ENCODE peak calls at places on chromosomes 6 and 20, in nine cellular contexts. I is brain microvascular endothelial cell; Y is naive thymus-derived CD4-positive, alpha-beta T cell; F is CD8-positive, alpha-beta T cell; M is GM23248; K is CD4-positive, alpha-beta memory T cell; X is CD8-positive, alpha-beta memory T cell; G is Panc1; E is CD4-positive, alpha-beta T cell. H is an unnamed sample.
A peak's percentile ranks its signal among the peaks of the same experiment; 100 is the strongest.

GRCh38 chr6:135686784-135687301 is 164.7 kb upstream of the PDE7B start:
- DNase-seq in X (no peak), M (peak; percentile 4), K (no peak), F (no peak), G (no peak), Y (no peak), E (no peak), I (no peak), H (no peak)

GRCh38 chr6:137049095-137049494 is 4.3 kb upstream of the IL20RA start:
- DNase-seq in G (no peak), E (no peak), F (no peak), K (no peak), Y (no peak), I (no peak), M (no peak), X (no peak), H (no peak)

GRCh38 chr20:24970743-24971142 is 21.7 kb downstream of the CST7 start:
- DNase-seq in K (no peak), E (no peak), Y (no peak), F (no peak), I (no peak), G (no peak), M (no peak), X (no peak), H (no peak)

GRCh38 chr20:25318471-25319240 is 70.8 kb downstream of the PYGB start:
- DNase-seq in G (no peak), X (no peak), I (no peak), F (no peak), E (no peak), M (no peak), K (no peak), Y (no peak), H (peak; percentile 40)

GRCh38 chr20:63589261-63590217 is 15.5 kb upstream of the HELZ2 start:
- DNase-seq in M (no peak), F (no peak), I (no peak), Y (no peak), G (no peak), K (no peak), E (no peak), X (no peak), H (no peak)

GRCh38 chr6:106056060-106056737 is 29.9 kb upstream of the PRDM1 start:
- DNase-seq in I (no peak), K (peak; percentile 42), X (peak; percentile 44), M (no peak), G (no peak), Y (peak; percentile 31), F (no peak), E (no peak), H (no peak)

GRCh38 chr6:99341862-99342455 is 7.5 kb downstream of the FAXC start:
- DNase-seq in Y (no peak), F (no peak), K (no peak), X (no peak), M (no peak), E (no peak), G (no peak), I (no peak), H (no peak)

GRCh38 chr6:85077098-85077497 is 312.7 kb upstream of the TBX18 start:
- DNase-seq in X (no peak), F (no peak), G (no peak), K (no peak), Y (no peak), E (no peak), M (peak; percentile 26), I (peak; percentile 8), H (no peak)

GRCh38 chr20:29742699-29743100 is 1514.8 kb upstream of the DEFB115 start:
- DNase-seq in F (no peak), G (no peak), K (no peak), M (no peak), Y (no peak), I (no peak), E (no peak), X (no peak), H (no peak)

GRCh38 chr6:3281669-3282460 is 23.1 kb downstream of the PSMG4 start:
- DNase-seq in Y (no peak), M (peak; percentile 95), E (no peak), F (no peak), I (peak; percentile 91), K (no peak), X (no peak), G (no peak), H (no peak)

GRCh38 chr6:158654498-158654897 is 4.6 kb downstream of the SYTL3 start:
- DNase-seq in Y (no peak), K (no peak), G (no peak), X (no peak), F (no peak), E (no peak), M (peak; percentile 97), I (peak; percentile 71), H (peak; percentile 34)

GRCh38 chr6:125507987-125508655 is 206.4 kb upstream of the HDDC2 start:
- DNase-seq in X (no peak), K (no peak), I (peak; percentile 66), M (peak; percentile 14), Y (no peak), E (no peak), F (no peak), G (no peak), H (no peak)

GRCh38 chr20:37995856-37996625 is 37.2 kb downstream of the TTI1 start:
- DNase-seq in F (no peak), Y (no peak), X (no peak), G (no peak), E (no peak), I (no peak), M (no peak), K (no peak), H (no peak)

GRCh38 chr6:159934181-159934580 is 34.7 kb upstream of the IGF2R start:
- DNase-seq in M (peak; percentile 39), G (no peak), F (no peak), K (no peak), Y (no peak), E (no peak), X (no peak), I (peak; percentile 48), H (no peak)

GRCh38 chr6:132530293-132530974 is 7.6 kb upstream of the TAAR9 start:
- DNase-seq in E (peak; percentile 46), F (peak; percentile 18), X (peak; percentile 55), K (peak; percentile 57), M (peak; percentile 67), I (peak; percentile 30), Y (peak; percentile 39), G (peak; percentile 32), H (peak; percentile 10)

GRCh38 chr6:130529569-130530149 is 163.8 kb downstream of the TMEM200A start:
- DNase-seq in G (no peak), Y (no peak), K (no peak), X (no peak), F (no peak), M (no peak), I (no peak), E (no peak), H (no peak)

GRCh38 chr6:71079707-71080106 is 122.8 kb upstream of the B3GAT2 start:
- DNase-seq in X (no peak), M (peak; percentile 55), E (no peak), K (no peak), I (no peak), F (no peak), G (no peak), Y (no peak), H (no peak)

GRCh38 chr20:39112196-39112743 is 150.1 kb downstream of the DHX35 start:
- DNase-seq in Y (no peak), I (peak; percentile 22), E (no peak), X (no peak), K (no peak), F (no peak), M (peak; percentile 62), G (no peak), H (no peak)

GRCh38 chr6:168374051-168374502 is 54.5 kb upstream of the DACT2 start:
- DNase-seq in E (no peak), X (no peak), K (no peak), M (no peak), Y (no peak), G (no peak), I (no peak), F (no peak), H (no peak)

GRCh38 chr6:144266091-144266649 is 19.0 kb upstream of the UTRN start:
- DNase-seq in F (no peak), E (no peak), Y (no peak), G (no peak), K (no peak), M (peak; percentile 86), I (peak; percentile 69), X (no peak), H (no peak)
- H3K27ac ChIP-seq in F (no peak overlapping the region), E (no peak overlapping the region), Y (no peak overlapping the region), G (peak overlapping the region; percentile 92), K (no peak overlapping the region), M (peak overlapping the region; percentile 88), I (peak overlapping the region; percentile 97), X (no peak overlapping the region), H (no peak overlapping the region)

DNA sequence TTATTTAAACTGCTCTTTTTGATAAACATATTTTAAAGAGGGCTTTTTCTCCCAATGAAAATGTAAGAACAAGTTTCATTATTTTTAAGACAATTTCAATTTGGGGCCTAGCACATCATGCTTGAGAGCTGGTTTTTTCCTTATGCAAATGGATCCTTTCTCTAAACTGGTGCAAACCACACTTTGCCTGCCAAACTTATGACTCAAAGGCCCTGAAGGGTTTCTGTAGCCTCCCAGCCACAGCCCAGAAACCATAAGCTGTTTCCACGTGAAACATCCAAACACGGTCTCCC is 451 bp upstream of the HSF2 start:
- DNase-seq in X (no peak), M (no peak), Y (no peak), G (no peak), E (no peak), F (no peak), I (no peak), K (no peak), H (no peak)
- H3K27ac ChIP-seq in X (peak overlapping the region; percentile 45), M (peak overlapping the region; percentile 78), Y (peak overlapping the region; percentile 87), G (peak overlapping the region; percentile 75), E (peak overlapping the region; percentile 58), F (peak overlapping the region; percentile 26), I (no peak overlapping the region), K (peak overlapping the region; percentile 46), H (peak overlapping the region; percentile 88)

GRCh38 chr20:49680475-49680874 is 33.2 kb downstream of the B4GALT5 start:
- DNase-seq in F (no peak), Y (no peak), E (no peak), I (no peak), X (no peak), M (no peak), G (no peak), K (no peak), H (no peak)
- H3K27ac ChIP-seq in F (no peak overlapping the region), Y (no peak overlapping the region), E (no peak overlapping the region), I (no peak overlapping the region), X (no peak overlapping the region), M (no peak overlapping the region), G (no peak overlapping the region), K (no peak overlapping the region), H (no peak overlapping the region)

DNA sequence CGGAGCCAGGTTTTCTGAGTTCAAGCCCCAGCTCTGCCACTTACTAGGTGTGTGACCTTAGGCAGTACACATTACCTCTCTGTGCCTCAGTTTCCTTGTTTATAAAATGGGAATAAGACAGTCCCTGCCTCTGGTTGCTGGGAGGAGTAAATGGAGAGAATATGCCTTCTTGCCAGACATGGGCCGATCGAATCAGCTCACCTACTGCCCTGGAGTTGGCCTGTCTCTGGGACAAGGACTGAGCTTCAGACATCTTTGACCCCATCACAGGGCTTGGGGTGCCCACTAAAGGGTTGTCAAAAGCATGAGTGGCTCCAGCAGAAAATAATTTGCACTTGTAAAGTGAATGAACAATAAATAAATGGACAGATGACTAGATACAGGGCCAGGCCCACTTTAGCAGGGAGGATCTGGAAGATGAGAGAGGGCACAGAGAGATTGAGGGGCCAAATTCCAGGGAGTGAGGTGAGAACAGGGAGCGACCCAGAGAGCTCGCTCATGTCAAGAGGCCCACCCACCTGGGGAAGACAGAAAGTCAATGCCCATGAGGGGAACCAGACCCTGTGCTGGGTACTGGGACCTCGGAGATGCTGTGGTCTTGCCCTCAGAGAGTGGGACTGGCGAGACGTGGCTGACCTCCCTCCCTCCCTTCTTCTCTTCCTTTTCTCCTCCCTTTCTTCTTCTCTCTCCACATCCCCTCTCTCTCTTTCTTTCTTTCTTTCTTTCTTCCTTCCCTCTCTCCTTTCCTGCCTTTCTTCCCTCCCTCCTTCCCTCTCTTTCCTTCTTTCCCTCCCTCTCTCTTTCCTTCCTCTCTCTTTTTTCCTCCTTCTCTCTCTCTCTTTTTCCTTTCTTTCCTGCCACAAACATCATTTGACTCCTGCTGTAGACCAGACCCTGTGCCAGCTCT is 3.9 kb upstream of the BPIFA2 start:
- DNase-seq in K (no peak), Y (no peak), X (no peak), F (no peak), I (no peak), M (no peak), G (no peak), E (no peak), H (no peak)
- H3K27ac ChIP-seq in K (no peak overlapping the region), Y (no peak overlapping the region), X (no peak overlapping the region), F (no peak overlapping the region), I (no peak overlapping the region), M (no peak overlapping the region), G (no peak overlapping the region), E (no peak overlapping the region), H (no peak overlapping the region)